ENCODE peak calls at places on chromosome 14, in six cellular contexts. G is HCT116, Q is H1, E is K562, U is GM12878, K is HepG2. F is an unnamed sample.

GRCh38 chr14:55043528-55043927 is 7.9 kb upstream of the MAPK1IP1L start:
- DNase-seq in G (no peak), Q (no peak), E (no peak), U (no peak), K (no peak), F (no peak)

GRCh38 chr14:100296106-100296651 is 10.1 kb downstream of the SLC25A29 start:
- DNase-seq in G (no peak), Q (no peak), E (no peak), U (no peak), K (no peak), F (no peak)

GRCh38 chr14:22472935-22473854 is 115.8 kb downstream of the DAD1 start:
- DNase-seq in G (peak; percentile 34), Q (peak; percentile 66), E (peak; percentile 12), U (no peak), K (peak; percentile 56), F (peak; percentile 50)

GRCh38 chr14:71290960-71291466 is 383.8 kb downstream of the PCNX1 start:
- DNase-seq in G (peak; percentile 23), Q (no peak), E (no peak), U (peak; percentile 58), K (peak; percentile 31), F (no peak)

GRCh38 chr14:96146131-96146771 is 58.4 kb upstream of the BDKRB2 start:
- DNase-seq in G (no peak), Q (peak; percentile 30), E (no peak), U (no peak), K (no peak), F (no peak)

GRCh38 chr14:54867011-54867410 is 35.6 kb downstream of the GCH1 start:
- DNase-seq in G (no peak), Q (no peak), E (no peak), U (no peak), K (no peak), F (no peak)

GRCh38 chr14:96156804-96157760 is 47.6 kb upstream of the BDKRB2 start:
- DNase-seq in G (no peak), Q (no peak), E (no peak), U (no peak), K (no peak), F (no peak)

GRCh38 chr14:73610692-73611091 is 1.6 kb upstream of the ACOT6 start:
- DNase-seq in G (no peak), Q (no peak), E (no peak), U (no peak), K (peak; percentile 90), F (no peak)

GRCh38 chr14:93369393-93370266 is 22.6 kb downstream of the COX8C start:
- DNase-seq in G (no peak), Q (no peak), E (no peak), U (peak; percentile 85), K (no peak), F (no peak)

GRCh38 chr14:41607966-41608663 is 1.4 kb downstream of the LRFN5 start:
- DNase-seq in G (no peak), Q (peak; percentile 62), E (no peak), U (no peak), K (no peak), F (no peak)

GRCh38 chr14:74501135-74501614 is 7.6 kb downstream of the ISCA2 start:
- DNase-seq in G (no peak), Q (peak; percentile 77), E (peak; percentile 27), U (no peak), K (peak; percentile 52), F (no peak)

GRCh38 chr14:89771251-89771650 is 183.3 kb downstream of the EFCAB11 start:
- DNase-seq in G (no peak), Q (no peak), E (no peak), U (no peak), K (no peak), F (no peak)

GRCh38 chr14:93914278-93914677 is 12.9 kb upstream of the FAM181A start:
- DNase-seq in G (no peak), Q (no peak), E (no peak), U (no peak), K (no peak), F (no peak)

GRCh38 chr14:55313480-55313879 is 42.3 kb downstream of the FBXO34 start:
- DNase-seq in G (no peak), Q (no peak), E (no peak), U (no peak), K (no peak), F (no peak)

GRCh38 chr14:101473795-101474562 is 87.3 kb upstream of the DIO3 start:
- DNase-seq in G (no peak), Q (no peak), E (no peak), U (no peak), K (no peak), F (no peak)

GRCh38 chr14:95265106-95266094 is 54.3 kb downstream of the CLMN start:
- DNase-seq in G (peak; percentile 98), Q (no peak), E (no peak), U (peak; percentile 96), K (peak; percentile 95), F (no peak)

GRCh38 chr14:100540141-100540925 is 46.9 kb downstream of the BEGAIN start:
- DNase-seq in G (no peak), Q (no peak), E (peak; percentile 47), U (no peak), K (peak; percentile 31), F (no peak)

GRCh38 chr14:54798465-54799124 is 104.0 kb downstream of the GCH1 start:
- DNase-seq in G (no peak), Q (no peak), E (no peak), U (no peak), K (no peak), F (no peak)

GRCh38 chr14:89270439-89271227 is 146.4 kb downstream of the FOXN3 start:
- DNase-seq in G (no peak), Q (no peak), E (no peak), U (peak; percentile 30), K (no peak), F (no peak)

GRCh38 chr14:91780452-91780851 is 48.6 kb upstream of the CATSPERB start:
- DNase-seq in G (no peak), Q (no peak), E (no peak), U (no peak), K (peak; percentile 45), F (no peak)

GRCh38 chr14:92037989-92038388 is 1.9 kb downstream of the TRIP11 start:
- DNase-seq in G (no peak), Q (no peak), E (no peak), U (no peak), K (no peak), F (no peak)

GRCh38 chr14:91400696-91401095 is 16.9 kb downstream of the CCDC88C start:
- DNase-seq in G (no peak), Q (no peak), E (no peak), U (no peak), K (no peak), F (no peak)

GRCh38 chr14:32230695-32231280 is 27.7 kb upstream of the RNU6-8 start:
- DNase-seq in G (no peak), Q (no peak), E (no peak), U (no peak), K (no peak), F (no peak)

GRCh38 chr14:68476965-68477455 is 315.9 kb downstream of the ZFP36L1 start:
- DNase-seq in G (no peak), Q (peak; percentile 34), E (no peak), U (no peak), K (no peak), F (no peak)
- TF ChIP-seq ZNF274 in G (no peak), Q (no peak), E (no peak), U (no peak), K (no peak), F (no peak)

DNA sequence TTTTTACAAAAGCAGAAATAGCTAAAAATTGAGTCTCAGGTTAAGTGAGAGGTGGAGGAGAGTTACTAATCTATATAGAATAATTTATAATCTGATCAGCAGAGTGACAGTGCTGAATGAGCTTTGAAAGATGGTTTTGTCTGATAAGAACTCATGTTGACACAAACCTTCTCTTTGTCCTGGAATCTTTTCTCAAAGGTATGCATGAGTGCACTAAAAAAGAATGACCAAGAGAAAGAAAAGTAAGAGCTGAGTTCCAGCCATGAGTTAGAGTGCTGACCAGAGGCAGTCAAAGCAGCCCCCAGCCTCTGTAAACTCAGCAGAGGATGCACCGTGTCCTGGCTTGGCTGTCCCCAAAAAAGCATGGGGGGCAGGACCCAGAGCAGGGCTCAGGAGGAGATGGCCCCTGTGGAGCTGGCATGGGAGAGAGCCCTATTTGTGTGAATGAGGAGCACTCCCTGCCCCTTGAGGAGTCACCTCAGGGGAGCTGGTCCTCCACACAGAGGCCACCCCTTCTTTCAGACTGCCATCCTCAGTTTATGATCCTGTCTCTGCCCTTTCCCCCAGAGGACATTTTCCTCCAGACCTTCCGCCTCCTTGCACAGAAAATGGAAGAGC is 129.8 kb downstream of the SEC23A start:
- DNase-seq in G (no peak), Q (no peak), E (no peak), U (no peak), K (peak; percentile 48), F (no peak)
- H3K4me1 ChIP-seq in G (no peaks in the 10 kb centered on the region), Q (no peaks in the 10 kb centered on the region), E (no peaks in the 10 kb centered on the region), U (no peaks in the 10 kb centered on the region), K (no peaks in the 10 kb centered on the region), F (no peaks in the 10 kb centered on the region)

GRCh38 chr14:75607044-75607443 is 28.6 kb downstream of the FLVCR2 start:
- DNase-seq in G (no peak), Q (no peak), E (no peak), U (no peak), K (peak; percentile 52), F (no peak)

GRCh38 chr14:75605916-75606315 is 27.5 kb downstream of the FLVCR2 start:
- DNase-seq in G (no peak), Q (no peak), E (no peak), U (no peak), K (no peak), F (no peak)

GRCh38 chr14:75607842-75608640 is 29.6 kb downstream of the FLVCR2 start:
- DNase-seq in G (no peak), Q (no peak), E (no peak), U (no peak), K (no peak), F (no peak)

GRCh38 chr14:75602527-75602926 is 24.1 kb downstream of the FLVCR2 start:
- DNase-seq in G (no peak), Q (no peak), E (no peak), U (no peak), K (no peak), F (no peak)

DNA sequence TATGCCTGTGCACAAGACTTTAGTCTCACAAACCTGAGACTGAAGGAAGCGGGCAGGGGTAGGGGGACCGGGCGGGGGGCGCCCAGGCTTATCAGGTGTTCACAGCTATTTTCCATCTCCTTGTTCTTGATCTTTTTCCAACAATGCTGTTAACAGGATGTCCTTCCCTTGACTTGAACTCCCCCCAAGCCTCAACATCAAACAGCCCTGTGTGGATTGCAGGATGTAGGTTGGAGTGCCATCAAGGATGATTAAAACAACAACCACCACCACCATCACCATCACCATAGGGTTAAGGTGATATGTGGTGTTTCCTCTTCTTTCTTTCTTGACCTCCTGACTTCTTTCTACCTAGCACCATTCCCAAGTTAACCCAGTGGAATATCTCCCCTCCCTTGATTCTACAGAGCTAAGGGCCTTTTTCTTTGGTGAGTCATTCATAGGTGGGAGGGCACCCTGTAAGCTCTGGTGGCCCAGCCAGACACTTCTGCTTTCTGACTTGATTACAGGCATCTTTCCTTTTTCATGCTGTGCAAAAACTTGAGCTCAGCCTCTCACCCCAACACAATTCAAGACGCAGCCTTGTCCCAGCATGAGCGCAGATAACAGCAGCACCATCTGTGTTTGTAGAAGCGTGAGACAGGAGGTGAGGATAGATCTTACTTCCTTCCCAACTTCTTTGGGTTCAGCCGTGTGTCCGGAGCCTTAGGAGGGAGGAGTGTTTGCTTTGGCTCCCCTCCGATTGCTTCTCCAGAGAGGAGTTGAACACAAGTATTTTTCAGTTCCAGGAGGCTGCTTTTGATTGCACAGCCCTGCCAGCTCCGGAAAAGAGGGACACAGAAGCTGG is 26.8 kb downstream of the FLVCR2 start:
- DNase-seq in G (no peak), Q (no peak), E (no peak), U (no peak), K (no peak), F (no peak)
- TF ChIP-seq ZNF274 in G (no peak), Q (no peak), E (no peak), U (no peak), K (no peak), F (no peak)

GRCh38 chr14:52018252-52018651 is 28.9 kb downstream of the RTRAF start:
- DNase-seq in G (no peak), Q (no peak), E (peak; percentile 9), U (no peak), K (no peak), F (no peak)
- H3K4me1 ChIP-seq in G (no peaks in the 10 kb centered on the region), Q (peaks cover 2% of the 10 kb centered on the region), E (peaks cover 12% of the 10 kb centered on the region), U (peaks cover 12% of the 10 kb centered on the region), K (no peaks in the 10 kb centered on the region), F (peaks cover 7% of the 10 kb centered on the region)